ENCODE peak calls at places on chromosomes 6 and 20, in six cellular contexts. F is mucosa of descending colon, D is AG04450, P is PC-3, U is tibial nerve, G is ovary. Q is an unnamed sample.

GRCh38 chr6:127026247-127026646 is 92.2 kb upstream of the RSPO3 start:
- DNase-seq in F (no peak), D (no peak), P (peak; percentile 79), U (no peak), G (no peak), Q (no peak)

GRCh38 chr20:39117486-39117885 is 155.3 kb downstream of the DHX35 start:
- DNase-seq in F (no peak), D (no peak), P (peak; percentile 61), U (no peak), G (no peak), Q (no peak)

GRCh38 chr6:22222469-22222868 is 74.4 kb downstream of the PRL start:
- DNase-seq in F (no peak), D (no peak), P (no peak), U (no peak), G (no peak), Q (no peak)

GRCh38 chr6:35058827-35059522 is 82.2 kb downstream of the TCP11 start:
- DNase-seq in F (no peak), D (no peak), P (no peak), U (no peak), G (no peak), Q (no peak)

GRCh38 chr6:169048806-169049205 is 204.8 kb downstream of the THBS2 start:
- DNase-seq in F (no peak), D (no peak), P (no peak), U (no peak), G (no peak), Q (no peak)

GRCh38 chr6:155079985-155080452 is 84.9 kb downstream of the TIAM2 start:
- DNase-seq in F (no peak), D (no peak), P (no peak), U (no peak), G (no peak), Q (no peak)

GRCh38 chr6:132651062-132651461 is 7.9 kb downstream of the TAAR1 start:
- DNase-seq in F (no peak), D (no peak), P (no peak), U (no peak), G (no peak), Q (no peak)

GRCh38 chr20:4084721-4085120 is 69.4 kb upstream of the RNF24 start:
- DNase-seq in F (no peak), D (no peak), P (no peak), U (no peak), G (no peak), Q (no peak)

GRCh38 chr20:37649635-37650244 is 44.1 kb upstream of the CTNNBL1 start:
- DNase-seq in F (no peak), D (no peak), P (no peak), U (no peak), G (no peak), Q (no peak)

GRCh38 chr6:43907789-43908472 is 137.9 kb downstream of the VEGFA start:
- DNase-seq in F (no peak), D (no peak), P (no peak), U (no peak), G (no peak), Q (no peak)

DNA sequence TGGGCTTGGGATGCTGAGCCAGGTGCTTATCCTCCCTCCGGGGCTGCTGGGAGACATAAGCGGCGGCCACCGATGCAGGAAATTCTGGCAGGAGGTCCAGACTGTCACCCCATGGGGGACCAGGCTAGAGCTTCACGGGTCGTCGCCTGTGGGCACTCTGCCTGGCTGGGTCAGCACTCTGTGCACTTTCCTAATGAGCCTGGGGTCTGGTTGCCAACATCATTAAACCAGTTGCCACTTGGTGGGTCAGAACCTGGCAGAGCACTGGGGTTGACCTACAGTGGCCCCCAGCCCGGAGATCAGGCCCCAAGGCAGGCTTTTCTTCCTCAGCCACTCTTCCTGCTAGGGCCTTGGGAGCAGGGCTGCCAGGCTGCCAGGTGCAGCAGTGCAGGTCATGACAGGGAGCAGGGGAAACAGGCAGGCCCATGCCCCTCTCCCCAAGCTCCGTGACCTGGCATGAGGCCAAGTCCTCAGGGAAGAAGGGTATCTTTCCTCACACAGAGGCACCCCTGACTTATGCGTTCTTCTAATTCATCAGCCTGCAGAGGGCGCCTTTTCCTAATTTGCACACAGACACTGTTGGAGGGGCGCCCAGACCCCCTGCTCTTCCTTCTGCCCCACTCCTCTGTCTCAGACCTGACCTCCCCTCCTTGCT is 154.5 kb upstream of the MLN start:
- DNase-seq in F (no peak), D (no peak), P (peak; percentile 4), U (no peak), G (no peak), Q (no peak)
- TF ChIP-seq CTCF in F (no peak), D (no peak), P (peak; percentile 57), U (no peak), G (no peak), Q (no peak)

GRCh38 chr6:96015791-96016776 is at the start of gene FUT9:
- DNase-seq in F (no peak), D (no peak), P (no peak), U (no peak), G (no peak), Q (no peak)
- H3K4me3 ChIP-seq in F (no peak within 1 kb of the TSS), D (no peak within 1 kb of the TSS), P (no peak within 1 kb of the TSS), U (peak within 1 kb of the TSS; percentile 7), G (no peak within 1 kb of the TSS), Q (no peak within 1 kb of the TSS)

DNA sequence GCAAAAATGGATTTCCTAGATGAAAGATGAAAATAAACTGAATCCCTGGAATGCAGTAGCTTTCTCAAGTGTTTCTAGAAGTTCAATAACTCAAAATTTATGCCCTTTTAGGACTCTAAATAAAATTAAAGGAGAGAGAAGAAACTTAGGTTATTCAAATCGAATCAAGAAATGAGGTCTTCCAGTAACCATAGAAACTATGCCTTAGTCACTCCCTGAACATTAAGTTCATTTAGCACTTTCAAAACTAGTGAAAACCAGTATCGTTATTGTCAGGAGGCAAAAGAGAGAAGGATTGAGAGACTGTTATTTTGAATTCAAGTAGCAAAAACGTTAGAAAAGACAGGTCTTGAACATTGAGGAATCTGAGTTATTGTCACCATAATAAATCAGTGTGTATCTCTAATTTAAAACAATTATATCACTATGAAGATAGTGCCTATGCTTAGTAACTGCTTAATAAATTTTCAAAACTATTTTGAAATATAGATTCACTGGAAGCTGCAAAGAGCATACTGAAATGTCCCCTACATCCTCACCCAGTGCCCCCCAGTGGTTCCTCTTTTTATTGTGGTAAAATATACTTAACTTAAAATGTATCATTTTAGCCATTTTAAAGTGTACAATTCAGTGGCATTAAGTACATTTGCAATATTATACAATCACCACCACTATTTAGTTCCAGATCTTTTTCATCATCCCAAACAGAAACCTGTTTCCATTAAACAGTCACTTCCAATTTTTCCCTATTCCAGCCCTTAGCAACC is 4.6 kb downstream of the RPP21 start:
- DNase-seq in F (no peak), D (no peak), P (no peak), U (no peak), G (no peak), Q (no peak)
- TF ChIP-seq CTCF in F (no peak), D (no peak), P (peak; percentile 39), U (no peak), G (no peak), Q (no peak)

GRCh38 chr20:59636791-59637370 is 32.5 kb downstream of the PHACTR3 start:
- DNase-seq in F (no peak), D (no peak), P (no peak), U (no peak), G (no peak), Q (peak; percentile 16)
- H3K4me3 ChIP-seq in F (no peak overlapping the region), D (no peak overlapping the region), P (no peak overlapping the region), U (no peak overlapping the region), G (no peak overlapping the region), Q (no peak overlapping the region)

GRCh38 chr6:6764764-6765434 is 176.4 kb downstream of the LY86 start:
- DNase-seq in F (no peak), D (no peak), P (no peak), U (no peak), G (no peak), Q (no peak)
- TF ChIP-seq CTCF in F (no peak), D (no peak), P (no peak), U (no peak), G (no peak), Q (no peak)

GRCh38 chr6:6875818-6876470 is 231.8 kb upstream of the RREB1 start:
- DNase-seq in F (no peak), D (peak; percentile 13), P (peak; percentile 82), U (no peak), G (peak; percentile 37), Q (no peak)
- H3K4me3 ChIP-seq in F (no peak overlapping the region), D (no peak overlapping the region), P (no peak overlapping the region), U (no peak overlapping the region), G (no peak overlapping the region), Q (no peak overlapping the region)

DNA sequence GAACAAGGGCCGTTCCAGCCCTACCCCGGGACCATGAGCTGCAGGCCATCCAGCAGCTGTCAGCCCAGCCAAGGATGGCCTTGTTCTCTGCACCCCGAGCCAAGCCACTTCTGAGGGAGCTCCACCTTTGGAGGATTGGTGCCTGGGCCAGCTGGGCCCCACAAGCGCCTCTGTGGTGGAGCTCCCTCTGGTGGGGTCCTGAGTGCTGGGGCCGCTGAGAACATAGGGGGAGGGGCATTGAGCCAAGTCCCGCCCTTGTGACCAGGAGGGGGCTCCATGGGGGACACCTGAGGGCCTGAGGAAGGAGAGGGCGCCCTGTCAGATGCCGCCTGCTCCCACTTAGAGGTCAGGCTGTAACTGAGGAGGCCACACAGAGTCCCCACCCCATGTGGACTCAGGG is 43.2 kb downstream of the YTHDF1 start:
- DNase-seq in F (no peak), D (no peak), P (peak; percentile 15), U (no peak), G (no peak), Q (no peak)
- TF ChIP-seq CTCF in F (no peak), D (peak; percentile 11), P (peak; percentile 49), U (no peak), G (no peak), Q (no peak)

GRCh38 chr6:30571085-30572077 is at the start of gene ABCF1:
- DNase-seq in F (peak; percentile 99), D (peak; percentile 89), P (peak; percentile 99), U (peak; percentile 97), G (peak; percentile 98), Q (peak; percentile 98)

GRCh38 chr6:30572078-30572605 is 900 bp downstream of the ABCF1 start:
- DNase-seq in F (no peak), D (no peak), P (peak; percentile 41), U (no peak), G (no peak), Q (no peak)

GRCh38 chr6:30570760-30571084 is 520 bp upstream of the ABCF1 start:
- DNase-seq in F (no peak), D (no peak), P (no peak), U (no peak), G (no peak), Q (no peak)

GRCh38 chr6:30570263-30570662 is 979 bp upstream of the ABCF1 start:
- DNase-seq in F (no peak), D (no peak), P (no peak), U (no peak), G (no peak), Q (no peak)

GRCh38 chr6:30573113-30573512 is 1.9 kb downstream of the ABCF1 start:
- DNase-seq in F (no peak), D (no peak), P (no peak), U (no peak), G (no peak), Q (no peak)
- H3K4me3 ChIP-seq in F (no peak overlapping the region), D (no peak overlapping the region), P (peak overlapping the region; percentile 82), U (no peak overlapping the region), G (no peak overlapping the region), Q (no peak overlapping the region)

DNA sequence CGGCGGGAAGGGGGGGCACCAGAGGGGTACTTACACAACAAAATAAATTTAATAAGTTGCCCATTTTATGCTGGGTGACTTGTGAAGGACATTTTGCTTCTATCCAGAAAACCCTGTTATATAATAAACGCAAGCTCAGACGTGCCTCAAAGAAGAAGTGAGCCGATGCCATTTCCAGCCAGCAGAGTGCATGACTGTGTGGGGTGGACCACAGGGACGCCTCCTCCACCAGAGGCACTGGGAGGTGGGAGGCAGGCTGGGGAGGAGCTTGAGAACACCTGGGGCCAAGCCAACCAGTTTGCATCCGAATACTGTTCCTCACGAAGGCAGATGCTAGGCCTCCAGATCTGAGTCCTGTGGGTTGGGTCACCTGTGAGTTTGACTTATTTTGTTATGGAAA is 363.9 kb downstream of the RNGTT start:
- DNase-seq in F (no peak), D (no peak), P (no peak), U (no peak), G (no peak), Q (no peak)
- TF ChIP-seq CTCF in F (no peak), D (no peak), P (no peak), U (no peak), G (no peak), Q (no peak)

Q was measured in right atrium auricular region.